ENCODE peak calls at places on chromosomes 1 and 21, in eight cellular contexts. H is neural progenitor cell; N is GM13976; A is activated T-cell treated with anti-CD3 and anti-CD28 coated beads, Interleukin-2, amount 50 U/mL, for 72 hours; E is left colon; V is CD8-positive, alpha-beta memory T cell; S is NCI-H2081; P is anterior cingulate cortex. J is an unnamed sample.

GRCh38 chr1:220669005-220669404 is 21.2 kb upstream of the C1orf115 start:
- DNase-seq in H (no peak), N (no peak), A (no peak), E (no peak), V (no peak), S (no peak), P (no peak), J (no peak)

GRCh38 chr1:14940285-14940890 is 213.2 kb upstream of the TMEM51 start:
- DNase-seq in H (no peak), N (no peak), A (no peak), E (no peak), V (no peak), S (no peak), P (no peak), J (no peak)

GRCh38 chr1:228860911-228861829 is 125.9 kb downstream of the RHOU start:
- DNase-seq in H (no peak), N (no peak), A (peak), E (peak), V (no peak), S (no peak), P (no peak), J (peak)

GRCh38 chr1:234980657-234981396 is 147.8 kb downstream of the TOMM20 start:
- DNase-seq in H (no peak), N (peak), A (peak), E (peak), V (peak), S (no peak), P (peak), J (no peak)

GRCh38 chr1:32392358-32392757 is 1.9 kb downstream of the BSDC1 start:
- DNase-seq in H (no peak), N (no peak), A (no peak), E (no peak), V (no peak), S (no peak), P (no peak), J (no peak)

GRCh38 chr1:23341829-23342697 is 2.0 kb downstream of the HNRNPR start:
- DNase-seq in H (no peak), N (no peak), A (no peak), E (no peak), V (no peak), S (no peak), P (no peak), J (no peak)

GRCh38 chr1:208270679-208271111 is 26.5 kb upstream of the PLXNA2 start:
- DNase-seq in H (peak), N (no peak), A (no peak), E (no peak), V (no peak), S (peak), P (no peak), J (no peak)

GRCh38 chr21:32515869-32516268 is 69.5 kb downstream of the TCP10L start:
- DNase-seq in H (no peak), N (no peak), A (no peak), E (no peak), V (no peak), S (no peak), P (no peak), J (no peak)

GRCh38 chr1:7281821-7282220 is 489.3 kb upstream of the VAMP3 start:
- DNase-seq in H (no peak), N (no peak), A (no peak), E (no peak), V (no peak), S (no peak), P (no peak), J (no peak)

GRCh38 chr1:190478193-190479007 is 736 bp upstream of the BRINP3 start:
- DNase-seq in H (peak), N (peak), A (no peak), E (no peak), V (no peak), S (peak), P (no peak), J (peak)

GRCh38 chr1:94727846-94728715 is 92.1 kb upstream of the SLC44A3 start:
- DNase-seq in H (no peak), N (no peak), A (no peak), E (no peak), V (no peak), S (no peak), P (no peak), J (no peak)

GRCh38 chr1:233097546-233098254 is 147.3 kb downstream of the NTPCR start:
- DNase-seq in H (no peak), N (no peak), A (no peak), E (no peak), V (no peak), S (no peak), P (no peak), J (no peak)